ENCODE peak calls at places on chromosomes 11 and 22, in nine cellular contexts. One of them, this sample, is unnamed.

GRCh38 chr11:118046964-118047700 is 29.7 kb upstream of the TMPRSS4 start:
- DNase-seq in Peyer's patch: no peak
- DNase-seq in upper lobe of left lung: no peak
- DNase-seq in ovary: no peak
- DNase-seq in uterus: no peak
- DNase-seq in HCT116: no peak
- DNase-seq in spleen: no peak
- DNase-seq in endothelial cell of umbilical vein: no peak
- DNase-seq in prostate gland: no peak
- DNase-seq in this sample: no peak

GRCh38 chr11:69949327-69949726 is 128.8 kb upstream of the ANO1 start:
- DNase-seq in upper lobe of left lung: no peak
- DNase-seq in Peyer's patch: no peak
- DNase-seq in spleen: peak
- DNase-seq in prostate gland: no peak
- DNase-seq in HCT116: peak
- DNase-seq in endothelial cell of umbilical vein: peak
- DNase-seq in uterus: no peak
- DNase-seq in ovary: no peak
- DNase-seq in this sample: no peak

GRCh38 chr11:101096036-101096704 is 33.4 kb downstream of the PGR start:
- DNase-seq in HCT116: no peak
- DNase-seq in spleen: no peak
- DNase-seq in upper lobe of left lung: no peak
- DNase-seq in endothelial cell of umbilical vein: no peak
- DNase-seq in ovary: peak
- DNase-seq in uterus: no peak
- DNase-seq in Peyer's patch: no peak
- DNase-seq in prostate gland: peak
- DNase-seq in this sample: no peak

GRCh38 chr11:35235944-35236666 is 97.1 kb downstream of the CD44 start:
- DNase-seq in spleen: no peak
- DNase-seq in ovary: no peak
- DNase-seq in HCT116: peak
- DNase-seq in upper lobe of left lung: no peak
- DNase-seq in prostate gland: no peak
- DNase-seq in endothelial cell of umbilical vein: no peak
- DNase-seq in uterus: no peak
- DNase-seq in Peyer's patch: peak
- DNase-seq in this sample: no peak

GRCh38 chr11:60765355-60765754 is 8.7 kb downstream of the MS4A15 start:
- DNase-seq in HCT116: no peak
- DNase-seq in Peyer's patch: no peak
- DNase-seq in uterus: no peak
- DNase-seq in prostate gland: no peak
- DNase-seq in upper lobe of left lung: no peak
- DNase-seq in ovary: no peak
- DNase-seq in endothelial cell of umbilical vein: no peak
- DNase-seq in spleen: peak
- DNase-seq in this sample: no peak

GRCh38 chr11:116642481-116642880 is 130.3 kb downstream of the BUD13 start:
- DNase-seq in endothelial cell of umbilical vein: no peak
- DNase-seq in uterus: no peak
- DNase-seq in spleen: no peak
- DNase-seq in upper lobe of left lung: no peak
- DNase-seq in Peyer's patch: no peak
- DNase-seq in HCT116: no peak
- DNase-seq in ovary: no peak
- DNase-seq in prostate gland: no peak
- DNase-seq in this sample: no peak

GRCh38 chr22:26734339-26735018 is 77.1 kb downstream of the MIAT start:
- DNase-seq in Peyer's patch: no peak
- DNase-seq in prostate gland: no peak
- DNase-seq in uterus: no peak
- DNase-seq in ovary: no peak
- DNase-seq in spleen: no peak
- DNase-seq in upper lobe of left lung: no peak
- DNase-seq in HCT116: no peak
- DNase-seq in endothelial cell of umbilical vein: peak
- DNase-seq in this sample: no peak

GRCh38 chr11:8810331-8811301 is 100.4 kb upstream of the AKIP1 start:
- DNase-seq in spleen: peak
- DNase-seq in ovary: peak
- DNase-seq in prostate gland: peak
- DNase-seq in Peyer's patch: no peak
- DNase-seq in endothelial cell of umbilical vein: peak
- DNase-seq in HCT116: no peak
- DNase-seq in uterus: peak
- DNase-seq in upper lobe of left lung: peak
- DNase-seq in this sample: peak

GRCh38 chr22:49709464-49709863 is 118.2 kb downstream of the BRD1 start:
- DNase-seq in Peyer's patch: no peak
- DNase-seq in prostate gland: no peak
- DNase-seq in spleen: peak
- DNase-seq in upper lobe of left lung: no peak
- DNase-seq in uterus: no peak
- DNase-seq in ovary: no peak
- DNase-seq in HCT116: no peak
- DNase-seq in endothelial cell of umbilical vein: no peak
- DNase-seq in this sample: no peak

GRCh38 chr22:46090631-46091201 is 59.6 kb upstream of the PPARA start:
- DNase-seq in spleen: peak
- DNase-seq in endothelial cell of umbilical vein: no peak
- DNase-seq in Peyer's patch: no peak
- DNase-seq in HCT116: no peak
- DNase-seq in upper lobe of left lung: peak
- DNase-seq in prostate gland: no peak
- DNase-seq in uterus: no peak
- DNase-seq in ovary: peak
- DNase-seq in this sample: no peak

GRCh38 chr22:46090051-46090591 is 60.2 kb upstream of the PPARA start:
- DNase-seq in uterus: peak
- DNase-seq in HCT116: no peak
- DNase-seq in Peyer's patch: no peak
- DNase-seq in ovary: peak
- DNase-seq in endothelial cell of umbilical vein: no peak
- DNase-seq in spleen: peak
- DNase-seq in prostate gland: no peak
- DNase-seq in upper lobe of left lung: peak
- DNase-seq in this sample: peak

GRCh38 chr22:46092011-46092410 is 58.3 kb upstream of the PPARA start:
- DNase-seq in ovary: peak
- DNase-seq in spleen: peak
- DNase-seq in uterus: no peak
- DNase-seq in prostate gland: no peak
- DNase-seq in endothelial cell of umbilical vein: no peak
- DNase-seq in Peyer's patch: no peak
- DNase-seq in upper lobe of left lung: peak
- DNase-seq in HCT116: no peak
- DNase-seq in this sample: no peak

GRCh38 chr22:46092646-46093410 is 57.5 kb upstream of the PPARA start:
- DNase-seq in upper lobe of left lung: peak
- DNase-seq in uterus: no peak
- DNase-seq in endothelial cell of umbilical vein: no peak
- DNase-seq in Peyer's patch: no peak
- DNase-seq in ovary: peak
- DNase-seq in prostate gland: no peak
- DNase-seq in spleen: peak
- DNase-seq in HCT116: no peak
- DNase-seq in this sample: peak

DNA sequence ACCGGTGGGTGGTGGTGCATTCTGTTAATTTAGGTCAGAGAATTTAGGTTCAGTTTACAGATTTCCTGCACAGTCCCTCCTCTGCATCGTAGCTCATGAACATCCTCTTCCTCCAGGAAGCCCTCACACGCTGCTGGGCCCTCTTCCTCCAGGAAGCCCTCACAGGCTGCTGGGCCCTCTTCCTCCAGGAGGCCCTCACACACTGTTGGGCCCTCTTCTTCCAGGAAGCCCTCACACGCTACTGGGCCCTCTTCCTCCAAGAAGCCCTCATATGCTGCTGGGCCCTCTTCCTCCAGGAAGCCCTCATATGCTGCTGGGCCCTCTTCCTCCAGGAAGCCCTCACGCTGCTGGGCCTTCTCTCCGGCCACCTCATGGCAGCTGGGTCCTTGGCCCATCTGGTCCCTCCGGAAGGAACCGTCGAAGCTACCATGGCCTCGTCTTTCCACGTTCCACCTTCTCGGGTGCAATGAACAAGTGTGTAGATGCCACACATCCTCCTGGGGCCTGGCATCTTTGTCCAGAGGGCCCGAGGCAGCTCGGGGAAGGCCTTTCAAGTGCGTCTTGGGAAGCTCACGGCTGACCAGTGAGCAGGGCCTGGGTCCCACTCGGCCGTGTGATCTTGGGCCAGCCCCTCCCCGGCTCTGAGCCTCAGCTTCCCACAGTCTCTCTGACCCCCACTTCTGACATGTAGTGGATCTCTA is 58.9 kb upstream of the PPARA start:
- DNase-seq in prostate gland: no peak
- DNase-seq in endothelial cell of umbilical vein: no peak
- DNase-seq in spleen: peak
- DNase-seq in Peyer's patch: no peak
- DNase-seq in ovary: peak
- DNase-seq in upper lobe of left lung: peak
- DNase-seq in uterus: no peak
- DNase-seq in HCT116: no peak
- DNase-seq in this sample: no peak
- H3K27ac ChIP-seq in prostate gland: peak
- H3K27ac ChIP-seq in endothelial cell of umbilical vein: no peak
- H3K27ac ChIP-seq in spleen: peak
- H3K27ac ChIP-seq in Peyer's patch: peak
- H3K27ac ChIP-seq in ovary: peak
- H3K27ac ChIP-seq in upper lobe of left lung: peak
- H3K27ac ChIP-seq in uterus: peak
- H3K27ac ChIP-seq in HCT116: peak
- H3K27ac ChIP-seq in this sample: peak

DNA sequence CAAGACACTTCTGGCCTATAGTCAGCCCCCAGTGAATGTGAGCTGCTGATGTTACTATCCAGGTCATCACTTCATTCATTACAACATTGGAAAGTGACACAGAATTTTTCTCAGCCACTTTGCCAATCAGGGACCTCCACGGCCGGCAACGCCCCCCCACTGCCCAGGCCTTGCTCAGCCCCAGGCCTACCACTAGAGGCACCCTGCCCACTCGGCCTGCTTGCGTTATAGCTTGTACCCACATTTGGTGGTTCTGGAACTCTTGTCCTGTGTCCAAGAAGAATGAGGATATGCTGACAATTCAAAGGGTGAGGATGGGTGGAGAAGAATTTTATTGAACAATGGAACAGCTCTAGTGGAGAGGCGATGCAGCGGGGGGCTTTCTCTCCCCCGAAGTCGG is 96.2 kb downstream of the TSPAN18 start:
- DNase-seq in prostate gland: no peak
- DNase-seq in upper lobe of left lung: peak
- DNase-seq in Peyer's patch: no peak
- DNase-seq in HCT116: no peak
- DNase-seq in ovary: no peak
- DNase-seq in spleen: peak
- DNase-seq in uterus: no peak
- DNase-seq in endothelial cell of umbilical vein: no peak
- DNase-seq in this sample: no peak
- TF ChIP-seq CTCF in prostate gland: no peak
- TF ChIP-seq CTCF in upper lobe of left lung: no peak
- TF ChIP-seq CTCF in Peyer's patch: no peak
- TF ChIP-seq CTCF in HCT116: peak
- TF ChIP-seq CTCF in ovary: no peak
- TF ChIP-seq CTCF in spleen: no peak
- TF ChIP-seq CTCF in uterus: no peak
- TF ChIP-seq CTCF in endothelial cell of umbilical vein: peak
- TF ChIP-seq CTCF in this sample: no peak

GRCh38 chr22:24156915-24157782 is 24.1 kb upstream of the SUSD2 start:
- DNase-seq in ovary: peak
- DNase-seq in endothelial cell of umbilical vein: peak
- DNase-seq in uterus: peak
- DNase-seq in Peyer's patch: peak
- DNase-seq in upper lobe of left lung: peak
- DNase-seq in HCT116: peak
- DNase-seq in prostate gland: peak
- DNase-seq in spleen: peak
- DNase-seq in this sample: peak
- TF ChIP-seq POLR2A in ovary: no peak
- TF ChIP-seq POLR2A in endothelial cell of umbilical vein: no peak
- TF ChIP-seq POLR2A in uterus: no peak
- TF ChIP-seq POLR2A in Peyer's patch: no peak
- TF ChIP-seq POLR2A in upper lobe of left lung: no peak
- TF ChIP-seq POLR2A in HCT116: no peak
- TF ChIP-seq POLR2A in prostate gland: no peak
- TF ChIP-seq POLR2A in spleen: no peak
- TF ChIP-seq POLR2A in this sample: no peak

GRCh38 chr11:30987819-30988218 is 381.7 kb downstream of the DCDC1 start:
- DNase-seq in ovary: no peak
- DNase-seq in spleen: no peak
- DNase-seq in Peyer's patch: no peak
- DNase-seq in uterus: no peak
- DNase-seq in prostate gland: no peak
- DNase-seq in upper lobe of left lung: no peak
- DNase-seq in HCT116: no peak
- DNase-seq in endothelial cell of umbilical vein: no peak
- DNase-seq in this sample: no peak

GRCh38 chr11:30992513-30992849 is 377.1 kb downstream of the DCDC1 start:
- DNase-seq in ovary: no peak
- DNase-seq in prostate gland: no peak
- DNase-seq in Peyer's patch: no peak
- DNase-seq in HCT116: no peak
- DNase-seq in endothelial cell of umbilical vein: no peak
- DNase-seq in spleen: no peak
- DNase-seq in upper lobe of left lung: no peak
- DNase-seq in uterus: no peak
- DNase-seq in this sample: no peak

GRCh38 chr11:30990625-30991348 is 378.8 kb downstream of the DCDC1 start:
- DNase-seq in spleen: no peak
- DNase-seq in Peyer's patch: no peak
- DNase-seq in upper lobe of left lung: no peak
- DNase-seq in HCT116: no peak
- DNase-seq in uterus: no peak
- DNase-seq in ovary: no peak
- DNase-seq in endothelial cell of umbilical vein: no peak
- DNase-seq in prostate gland: no peak
- DNase-seq in this sample: no peak

GRCh38 chr11:30991802-30992512 is 377.6 kb downstream of the DCDC1 start:
- DNase-seq in ovary: no peak
- DNase-seq in HCT116: no peak
- DNase-seq in spleen: no peak
- DNase-seq in prostate gland: no peak
- DNase-seq in uterus: no peak
- DNase-seq in Peyer's patch: no peak
- DNase-seq in upper lobe of left lung: no peak
- DNase-seq in endothelial cell of umbilical vein: no peak
- DNase-seq in this sample: no peak

DNA sequence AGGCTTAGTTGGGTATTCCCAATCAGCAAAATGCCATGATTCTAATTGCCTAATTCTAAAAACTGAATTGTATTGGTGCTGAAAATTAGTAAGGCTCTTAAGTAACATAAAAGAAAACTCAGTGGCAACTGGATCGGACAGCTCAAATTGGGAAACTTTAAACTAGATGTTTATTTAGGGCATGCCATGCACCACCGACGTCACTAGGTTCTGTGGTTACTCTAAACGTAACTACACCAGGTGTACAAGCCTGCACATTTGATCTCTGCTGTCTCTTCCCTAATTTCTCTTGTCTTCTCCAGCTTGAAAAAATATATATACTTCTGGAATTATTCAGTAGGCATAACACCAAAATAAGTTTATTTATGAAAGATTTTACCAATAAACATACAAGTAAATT is 378.2 kb downstream of the DCDC1 start:
- DNase-seq in ovary: no peak
- DNase-seq in uterus: no peak
- DNase-seq in upper lobe of left lung: no peak
- DNase-seq in prostate gland: no peak
- DNase-seq in endothelial cell of umbilical vein: no peak
- DNase-seq in spleen: no peak
- DNase-seq in Peyer's patch: no peak
- DNase-seq in HCT116: no peak
- DNase-seq in this sample: no peak
- H3K27ac ChIP-seq in ovary: no peak
- H3K27ac ChIP-seq in uterus: no peak
- H3K27ac ChIP-seq in upper lobe of left lung: no peak
- H3K27ac ChIP-seq in prostate gland: no peak
- H3K27ac ChIP-seq in endothelial cell of umbilical vein: no peak
- H3K27ac ChIP-seq in spleen: no peak
- H3K27ac ChIP-seq in Peyer's patch: no peak
- H3K27ac ChIP-seq in HCT116: no peak
- H3K27ac ChIP-seq in this sample: no peak

This sample was measured in gastrocnemius medialis.